ENCODE peak calls at places on chromosome 13, in four cellular contexts. L is stimulated activated CD4-positive, alpha-beta T cell treated with anti-CD3 and anti-CD28 coated beads, Interleukin-15, amount 100 ng/mL, for 1 hour; M is hypothalamus; P is SK-MEL-5. W is an unnamed sample.

GRCh38 chr13:114264886-114265611 is 16.4 kb upstream of the UPF3A start:
- DNase-seq in L (no peak), M (no peak), P (no peak), W (no peak)

GRCh38 chr13:51258612-51259358 is 36.6 kb downstream of the FAM124A start:
- DNase-seq in L (no peak), M (no peak), P (no peak), W (no peak)

GRCh38 chr13:40221460-40222201 is 444.8 kb downstream of the FOXO1 start:
- DNase-seq in L (no peak), M (no peak), P (no peak), W (no peak)

GRCh38 chr13:30743319-30744055 is 8.1 kb downstream of the ALOX5AP start:
- DNase-seq in L (no peak), M (no peak), P (no peak), W (no peak)

GRCh38 chr13:40164137-40164536 is 502.3 kb downstream of the FOXO1 start:
- DNase-seq in L (no peak), M (no peak), P (peak), W (no peak)

GRCh38 chr13:33235078-33235477 is 50.5 kb downstream of the STARD13 start:
- DNase-seq in L (no peak), M (no peak), P (no peak), W (no peak)

GRCh38 chr13:114089341-114089740 is 43.1 kb downstream of the RASA3 start:
- DNase-seq in L (no peak), M (no peak), P (no peak), W (no peak)

GRCh38 chr13:88068975-88069374 is 397.8 kb downstream of the SLITRK5 start:
- DNase-seq in L (no peak), M (no peak), P (peak), W (peak)

GRCh38 chr13:73465629-73465974 is 406.8 kb downstream of the KLF5 start:
- DNase-seq in L (no peak), M (no peak), P (peak), W (no peak)

GRCh38 chr13:50124536-50125305 is 109.5 kb downstream of the KCNRG start:
- DNase-seq in L (peak), M (no peak), P (peak), W (peak)

GRCh38 chr13:36436811-36437210 is 4.5 kb downstream of the CCNA1 start:
- DNase-seq in L (no peak), M (no peak), P (no peak), W (no peak)

GRCh38 chr13:108342369-108343289 is 73.1 kb downstream of the TNFSF13B start:
- DNase-seq in L (no peak), M (no peak), P (peak), W (peak)

GRCh38 chr13:94093652-94094310 is 385.7 kb downstream of the DCT start:
- DNase-seq in L (no peak), M (no peak), P (no peak), W (no peak)

GRCh38 chr13:73261739-73262216 is 203.0 kb downstream of the KLF5 start:
- DNase-seq in L (no peak), M (no peak), P (no peak), W (no peak)

GRCh38 chr13:109146912-109147624 is 517.7 kb downstream of the MYO16 start:
- DNase-seq in L (no peak), M (no peak), P (no peak), W (no peak)

GRCh38 chr13:89899302-89900103 is 1448.0 kb upstream of the MIR17HG start:
- DNase-seq in L (no peak), M (no peak), P (no peak), W (no peak)

GRCh38 chr13:95745752-95746151 is 68.8 kb downstream of the DNAJC3 start:
- DNase-seq in L (no peak), M (no peak), P (peak), W (no peak)

GRCh38 chr13:45381196-45381595 is 37.0 kb downstream of the SLC25A30 start:
- DNase-seq in L (no peak), M (no peak), P (no peak), W (no peak)

GRCh38 chr13:46759861-46760260 is 37.1 kb downstream of the ESD start:
- DNase-seq in L (no peak), M (no peak), P (no peak), W (no peak)

GRCh38 chr13:46341112-46341711 is 45.8 kb downstream of the RUBCNL start:
- DNase-seq in L (no peak), M (no peak), P (no peak), W (no peak)

GRCh38 chr13:101618440-101619187 is 166.1 kb downstream of the ITGBL1 start:
- DNase-seq in L (no peak), M (no peak), P (no peak), W (no peak)

GRCh38 chr13:21973437-21974125 is 302.7 kb downstream of the FGF9 start:
- DNase-seq in L (no peak), M (no peak), P (no peak), W (no peak)

GRCh38 chr13:50732712-50733111 is 110.8 kb downstream of the DLEU7 start:
- DNase-seq in L (no peak), M (no peak), P (no peak), W (no peak)

GRCh38 chr13:95784891-95785290 is 108.0 kb downstream of the DNAJC3 start:
- DNase-seq in L (no peak), M (no peak), P (no peak), W (no peak)

GRCh38 chr13:113350065-113350937 is 13.6 kb downstream of the GRTP1 start:
- DNase-seq in L (no peak), M (no peak), P (no peak), W (no peak)

GRCh38 chr13:37481858-37482227 is 116.7 kb downstream of the POSTN start:
- DNase-seq in L (no peak), M (no peak), P (no peak), W (no peak)

GRCh38 chr13:99905224-99905623 is 66.3 kb downstream of the ZIC5 start:
- DNase-seq in L (no peak), M (no peak), P (no peak), W (no peak)